ENCODE peak calls at places on chromosomes 12 and 14, in nine cellular contexts. J is H4; A is NCI-H345; Z is AG10803; G is Panc1; K is activated T-helper 1 cell treated with Interleukin-2 at 50 U/mL for 16 hours; C is CD8-positive, alpha-beta memory T cell; L is stimulated activated naive CD8-positive, alpha-beta T cell treated with anti-CD3 and anti-CD28 coated beads, Interleukin-15, Interleukin-2, amounts not matched to agents 100 U/mL and 50 U/mL, for 24 hours; F is HCEC 1CT. D is an unnamed sample.

GRCh38 chr12:128932521-128932920 is 79.2 kb downstream of the GLT1D1 start:
- DNase-seq in C (no peak), L (no peak), G (no peak), A (no peak), F (no peak), Z (no peak), J (no peak), K (no peak), D (no peak)

GRCh38 chr12:93050026-93050747 is 121.1 kb upstream of the EEA1 start:
- DNase-seq in C (no peak), A (no peak), K (no peak), L (no peak), G (no peak), J (no peak), F (peak), Z (peak), D (no peak)

GRCh38 chr12:95759039-95759438 is 31.5 kb downstream of the NTN4 start:
- DNase-seq in G (no peak), F (no peak), K (no peak), J (no peak), L (no peak), C (no peak), Z (no peak), A (no peak), D (no peak)

GRCh38 chr12:94590428-94590827 is 59.9 kb downstream of the TMCC3 start:
- DNase-seq in G (no peak), K (no peak), Z (no peak), F (no peak), A (peak), J (no peak), L (no peak), C (no peak), D (no peak)

GRCh38 chr12:91226-91625 is 24.7 kb downstream of the IQSEC3 start:
- DNase-seq in J (no peak), F (no peak), Z (no peak), A (no peak), L (no peak), K (no peak), G (no peak), C (no peak), D (no peak)

GRCh38 chr12:122523846-122524718 is 2.7 kb downstream of the RSRC2 start:
- DNase-seq in F (no peak), K (no peak), J (no peak), Z (peak), A (no peak), G (no peak), L (no peak), C (no peak), D (no peak)

GRCh38 chr14:54728700-54729527 is 162.0 kb downstream of the SAMD4A start:
- DNase-seq in F (no peak), Z (peak), J (no peak), L (no peak), C (no peak), A (no peak), G (no peak), K (no peak), D (no peak)

GRCh38 chr14:51382506-51382905 is 142.5 kb downstream of the TMX1 start:
- DNase-seq in F (no peak), G (no peak), A (no peak), Z (no peak), K (no peak), L (no peak), J (no peak), C (no peak), D (no peak)

GRCh38 chr12:111068281-111068680 is 147.9 kb upstream of the MYL2 start:
- DNase-seq in K (no peak), Z (no peak), F (no peak), C (peak), A (peak), L (peak), J (no peak), G (no peak), D (peak)

GRCh38 chr14:45819107-45819506 is 566.1 kb upstream of the MIS18BP1 start:
- DNase-seq in J (no peak), L (no peak), F (no peak), C (no peak), G (no peak), A (no peak), Z (no peak), K (no peak), D (no peak)

GRCh38 chr14:28975084-28975483 is 208.5 kb downstream of the FOXG1 start:
- DNase-seq in J (no peak), A (no peak), C (no peak), L (no peak), G (no peak), K (no peak), F (no peak), Z (no peak), D (no peak)

GRCh38 chr12:49683604-49684309 is 23.4 kb downstream of the FMNL3 start:
- DNase-seq in A (no peak), F (no peak), L (no peak), C (no peak), J (no peak), Z (no peak), K (no peak), G (no peak), D (no peak)

GRCh38 chr12:89861086-89861485 is 152.4 kb upstream of the ATP2B1 start:
- DNase-seq in G (no peak), F (peak), L (peak), A (no peak), K (no peak), J (no peak), C (no peak), Z (no peak), D (no peak)

GRCh38 chr12:118103231-118103600 is 595 bp downstream of the VSIG10 start:
- DNase-seq in Z (peak), J (no peak), C (no peak), L (no peak), G (no peak), F (peak), K (no peak), A (peak), D (no peak)

GRCh38 chr12:13749380-13749779 is 232.0 kb downstream of the GRIN2B start:
- DNase-seq in C (no peak), A (no peak), L (no peak), G (no peak), K (no peak), F (no peak), J (no peak), Z (no peak), D (no peak)

GRCh38 chr12:25001311-25001710 is 52.4 kb upstream of the BCAT1 start:
- DNase-seq in G (no peak), F (no peak), C (no peak), A (no peak), K (no peak), Z (no peak), L (no peak), J (peak), D (no peak)

GRCh38 chr12:122085571-122085970 is 7.0 kb downstream of the MLXIP start:
- DNase-seq in Z (no peak), K (no peak), J (no peak), A (no peak), G (no peak), L (no peak), C (no peak), F (no peak), D (no peak)

GRCh38 chr14:99534863-99535262 is 53.7 kb downstream of the CCNK start:
- DNase-seq in G (no peak), A (no peak), L (no peak), Z (no peak), C (no peak), J (peak), F (no peak), K (no peak), D (no peak)

GRCh38 chr14:38290601-38291190 is 34.8 kb upstream of the CLEC14A start:
- DNase-seq in Z (peak), A (peak), J (peak), L (no peak), G (no peak), C (no peak), F (peak), K (no peak), D (no peak)

GRCh38 chr12:115697341-115697740 is 580.2 kb downstream of the MED13L start:
- DNase-seq in C (no peak), Z (no peak), L (no peak), A (peak), F (no peak), K (no peak), G (no peak), J (peak), D (no peak)

GRCh38 chr12:79344855-79345840 is 345.6 kb downstream of the PAWR start:
- DNase-seq in K (no peak), L (peak), C (no peak), A (peak), J (peak), G (peak), F (peak), Z (peak), D (no peak)

GRCh38 chr14:103541944-103542544 is 13.0 kb downstream of the TRMT61A start:
- DNase-seq in F (no peak), A (no peak), J (no peak), L (no peak), K (no peak), C (no peak), G (no peak), Z (no peak), D (no peak)

GRCh38 chr12:128258866-128259555 is 8.0 kb upstream of the TMEM132C start:
- DNase-seq in L (no peak), K (no peak), G (no peak), A (no peak), Z (no peak), J (peak), C (no peak), F (no peak), D (no peak)

GRCh38 chr12:55822228-55822627 is 4.4 kb downstream of the ORMDL2 start:
- DNase-seq in C (no peak), F (no peak), G (no peak), Z (no peak), J (no peak), A (no peak), L (no peak), K (no peak), D (no peak)

GRCh38 chr12:1083888-1084262 is 92.9 kb downstream of the ERC1 start:
- DNase-seq in C (no peak), K (no peak), J (peak), G (no peak), F (peak), L (no peak), Z (peak), A (peak), D (no peak)

GRCh38 chr14:104425171-104425681 is 154.3 kb upstream of the C14orf180 start:
- DNase-seq in K (no peak), J (no peak), A (no peak), F (no peak), L (no peak), Z (no peak), G (no peak), C (no peak), D (no peak)

GRCh38 chr14:75279153-75279738 is 618 bp downstream of the FOS start:
- DNase-seq in F (peak), J (no peak), L (peak), C (peak), K (no peak), Z (peak), G (no peak), A (peak), D (peak)

GRCh38 chr12:12327802-12328201 is 22.2 kb downstream of the MANSC1 start:
- DNase-seq in J (peak), L (no peak), F (peak), G (no peak), Z (peak), C (peak), K (no peak), A (peak), D (peak)

GRCh38 chr14:59360923-59361794 is 104.0 kb downstream of the GPR135 start:
- DNase-seq in L (no peak), F (peak), K (no peak), G (no peak), J (peak), A (peak), C (no peak), Z (peak), D (no peak)

GRCh38 chr14:72801381-72801812 is 92.5 kb downstream of the DPF3 start:
- DNase-seq in K (no peak), A (no peak), F (peak), L (no peak), Z (peak), J (peak), G (peak), C (no peak), D (no peak)

GRCh38 chr14:42214981-42215491 is 608.4 kb downstream of the LRFN5 start:
- DNase-seq in K (no peak), C (no peak), G (peak), J (peak), A (no peak), Z (peak), L (no peak), F (peak), D (no peak)

GRCh38 chr12:120742207-120742536 is 16.5 kb downstream of the ACADS start:
- DNase-seq in C (no peak), F (no peak), J (no peak), K (no peak), L (no peak), G (no peak), Z (no peak), A (no peak), D (no peak)

GRCh38 chr12:109833307-109834189 is at the start of gene TRPV4:
- DNase-seq in C (no peak), Z (peak), A (no peak), F (no peak), J (no peak), L (no peak), G (no peak), K (no peak), D (no peak)

GRCh38 chr14:75909630-75910029 is 72.2 kb downstream of the TGFB3 start:
- DNase-seq in K (no peak), A (no peak), G (no peak), L (no peak), Z (no peak), F (no peak), J (no peak), C (no peak), D (no peak)